ENCODE peak calls at places on chromosome 6, in four cellular contexts. K, Y, Q and T are unnamed samples. For H3K27me3, the result is how much of the 10 kb centered on the place peaks cover.

GRCh38 chr6:139240161-139241010 is 51.4 kb downstream of the TXLNB start:
- DNase-seq in K (no peak), Y (no peak), Q (no peak), T (no peak)

GRCh38 chr6:111898452-111898851 is 25.2 kb upstream of the FYN start:
- DNase-seq in K (no peak), Y (peak), Q (no peak), T (no peak)

GRCh38 chr6:139231206-139231605 is 60.6 kb downstream of the TXLNB start:
- DNase-seq in K (no peak), Y (no peak), Q (no peak), T (no peak)

GRCh38 chr6:100726741-100727140 is 154.4 kb downstream of the ASCC3 start:
- DNase-seq in K (no peak), Y (no peak), Q (no peak), T (no peak)

GRCh38 chr6:145087034-145087433 is 648.3 kb downstream of the EPM2A start:
- DNase-seq in K (no peak), Y (no peak), Q (no peak), T (no peak)

GRCh38 chr6:125111219-125111983 is 42.2 kb upstream of the TPD52L1 start:
- DNase-seq in K (no peak), Y (no peak), Q (no peak), T (no peak)

GRCh38 chr6:36735110-36735971 is 37.7 kb downstream of the RAB44 start:
- DNase-seq in K (no peak), Y (no peak), Q (no peak), T (no peak)

GRCh38 chr6:6538301-6538700 is 50.2 kb upstream of the LY86 start:
- DNase-seq in K (no peak), Y (no peak), Q (no peak), T (no peak)

GRCh38 chr6:144262470-144263369 is 22.4 kb upstream of the UTRN start:
- DNase-seq in K (no peak), Y (no peak), Q (no peak), T (no peak)

GRCh38 chr6:83978324-83978734 is 55.2 kb upstream of the MRAP2 start:
- DNase-seq in K (no peak), Y (no peak), Q (no peak), T (no peak)

GRCh38 chr6:131216277-131216676 is 81.0 kb downstream of the AKAP7 start:
- DNase-seq in K (no peak), Y (no peak), Q (no peak), T (no peak)

GRCh38 chr6:62452586-62452985 is 166.6 kb upstream of the KHDRBS2 start:
- DNase-seq in K (no peak), Y (no peak), Q (no peak), T (no peak)

GRCh38 chr6:35728663-35729348 is 8.0 kb upstream of the ARMC12 start:
- DNase-seq in K (no peak), Y (no peak), Q (no peak), T (peak)

GRCh38 chr6:44082872-44083321 is 44.4 kb downstream of the MRPL14 start:
- DNase-seq in K (no peak), Y (no peak), Q (no peak), T (peak)
- TF ChIP-seq TCF12 in K (no peak), Y (no peak), Q (no peak), T (no peak)

DNA sequence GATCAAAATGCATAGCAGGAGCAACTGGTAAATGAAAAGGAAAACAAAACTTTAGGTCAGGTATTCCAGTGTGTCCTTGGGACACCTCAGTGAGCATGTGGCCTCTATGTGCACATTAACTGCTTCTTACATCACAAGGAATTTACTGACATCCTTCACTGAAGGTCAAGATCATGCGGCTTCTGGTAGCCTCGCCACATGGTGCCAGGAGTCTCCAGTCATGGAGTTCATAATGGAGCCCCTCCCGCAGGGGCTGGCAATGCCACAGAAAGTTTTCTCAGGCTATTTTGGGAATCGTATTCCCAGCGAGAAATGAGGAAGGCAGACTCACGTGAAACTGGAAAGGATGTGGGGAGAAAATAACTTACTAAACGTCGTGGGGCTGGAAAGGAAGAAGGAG is 19.7 kb upstream of the SLC22A3 start:
- DNase-seq in K (no peak), Y (no peak), Q (no peak), T (no peak)
- TF ChIP-seq CHD2 in K (no peak), Y (no peak), Q (no peak), T (no peak)

GRCh38 chr6:166009385-166010031 is 158.1 kb downstream of the TBXT start:
- DNase-seq in K (no peak), Y (no peak), Q (no peak), T (no peak)
- H3K27me3 ChIP-seq in K (under half), Y (under half), Q (half or more), T (under half)

GRCh38 chr6:132973556-132973993 is 159.2 kb downstream of the RPS12 start:
- DNase-seq in K (no peak), Y (no peak), Q (no peak), T (peak)

GRCh38 chr6:132971676-132972075 is 157.3 kb downstream of the RPS12 start:
- DNase-seq in K (no peak), Y (no peak), Q (no peak), T (no peak)

GRCh38 chr6:132972254-132972653 is 157.9 kb downstream of the RPS12 start:
- DNase-seq in K (no peak), Y (no peak), Q (no peak), T (no peak)

GRCh38 chr6:132972971-132973370 is 158.6 kb downstream of the RPS12 start:
- DNase-seq in K (no peak), Y (no peak), Q (no peak), T (peak)

DNA sequence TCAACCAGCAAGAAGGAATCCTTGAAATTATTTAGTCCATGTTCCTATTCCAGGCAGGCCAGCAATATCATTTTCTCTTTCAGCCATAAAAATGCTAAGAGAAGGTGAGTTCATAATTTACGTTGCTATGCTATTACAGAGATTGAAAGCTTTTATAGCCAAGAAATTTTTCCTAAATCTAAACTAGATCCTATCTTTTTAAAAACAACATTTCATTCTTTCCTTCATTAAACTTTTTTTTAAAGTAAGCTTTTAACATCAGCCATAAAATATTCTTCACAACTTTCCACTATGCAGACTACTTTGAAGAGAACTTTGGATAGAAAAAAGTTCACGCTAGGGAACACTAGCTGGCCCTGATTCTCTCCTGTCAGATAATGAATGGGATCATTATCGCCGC is 159.8 kb downstream of the RPS12 start:
- DNase-seq in K (no peak), Y (no peak), Q (no peak), T (no peak)
- TF ChIP-seq TCF12 in K (no peak), Y (no peak), Q (no peak), T (no peak)